ENCODE peak calls at places on chromosomes 4 and X, in nine cellular contexts. One of them, this sample, is unnamed.

GRCh38 chr4:54568184-54568583 is 89.6 kb upstream of the KIT start:
- DNase-seq in mucosa of descending colon: no peak
- DNase-seq in fibroblast of villous mesenchyme: peak; percentile 51
- DNase-seq in BE2C: no peak
- DNase-seq in neural progenitor cell: no peak
- DNase-seq in uterus: no peak
- DNase-seq in breast epithelium: no peak
- DNase-seq in stomach: no peak
- DNase-seq in lower lobe of right lung: no peak
- DNase-seq in this sample: no peak

GRCh38 chr4:32775049-32775448 is 2054.9 kb downstream of the PCDH7 start:
- DNase-seq in mucosa of descending colon: no peak
- DNase-seq in fibroblast of villous mesenchyme: no peak
- DNase-seq in BE2C: peak; percentile 45
- DNase-seq in neural progenitor cell: peak; percentile 57
- DNase-seq in uterus: no peak
- DNase-seq in breast epithelium: no peak
- DNase-seq in stomach: no peak
- DNase-seq in lower lobe of right lung: no peak
- DNase-seq in this sample: peak; percentile 58

GRCh38 chr4:155604718-155605601 is 61.7 kb upstream of the GUCY1A1 start:
- DNase-seq in mucosa of descending colon: no peak
- DNase-seq in fibroblast of villous mesenchyme: peak; percentile 88
- DNase-seq in BE2C: no peak
- DNase-seq in neural progenitor cell: no peak
- DNase-seq in uterus: no peak
- DNase-seq in breast epithelium: peak; percentile 54
- DNase-seq in stomach: peak; percentile 27
- DNase-seq in lower lobe of right lung: no peak
- DNase-seq in this sample: no peak

GRCh38 chrX:119041175-119041574 is 31.6 kb upstream of the CT47C1 start:
- DNase-seq in mucosa of descending colon: no peak
- DNase-seq in fibroblast of villous mesenchyme: peak; percentile 84
- DNase-seq in BE2C: peak; percentile 7
- DNase-seq in neural progenitor cell: no peak
- DNase-seq in uterus: peak; percentile 66
- DNase-seq in breast epithelium: peak; percentile 19
- DNase-seq in stomach: peak; percentile 40
- DNase-seq in lower lobe of right lung: no peak
- DNase-seq in this sample: no peak

GRCh38 chr4:59644765-59645164 is 1555.4 kb upstream of the ADGRL3 start:
- DNase-seq in mucosa of descending colon: no peak
- DNase-seq in fibroblast of villous mesenchyme: no peak
- DNase-seq in BE2C: no peak
- DNase-seq in neural progenitor cell: no peak
- DNase-seq in uterus: no peak
- DNase-seq in breast epithelium: no peak
- DNase-seq in stomach: no peak
- DNase-seq in lower lobe of right lung: no peak
- DNase-seq in this sample: no peak

GRCh38 chrX:154308108-154308946 is 12.7 kb downstream of the TKTL1 start:
- DNase-seq in mucosa of descending colon: no peak
- DNase-seq in fibroblast of villous mesenchyme: peak; percentile 43
- DNase-seq in BE2C: peak; percentile 66
- DNase-seq in neural progenitor cell: peak; percentile 67
- DNase-seq in uterus: peak; percentile 54
- DNase-seq in breast epithelium: peak; percentile 35
- DNase-seq in stomach: peak; percentile 70
- DNase-seq in lower lobe of right lung: peak; percentile 52
- DNase-seq in this sample: peak; percentile 61

GRCh38 chr4:156889616-156890594 is 81.7 kb downstream of the PDGFC start:
- DNase-seq in mucosa of descending colon: no peak
- DNase-seq in fibroblast of villous mesenchyme: peak; percentile 76
- DNase-seq in BE2C: no peak
- DNase-seq in neural progenitor cell: no peak
- DNase-seq in uterus: no peak
- DNase-seq in breast epithelium: no peak
- DNase-seq in stomach: no peak
- DNase-seq in lower lobe of right lung: no peak
- DNase-seq in this sample: no peak

GRCh38 chr4:82753725-82754410 is 44.7 kb downstream of the SCD5 start:
- DNase-seq in mucosa of descending colon: no peak
- DNase-seq in fibroblast of villous mesenchyme: peak; percentile 49
- DNase-seq in BE2C: no peak
- DNase-seq in neural progenitor cell: no peak
- DNase-seq in uterus: no peak
- DNase-seq in breast epithelium: no peak
- DNase-seq in stomach: no peak
- DNase-seq in lower lobe of right lung: no peak
- DNase-seq in this sample: no peak

GRCh38 chr4:113974467-113974866 is 5.0 kb downstream of the ARSJ start:
- DNase-seq in mucosa of descending colon: no peak
- DNase-seq in fibroblast of villous mesenchyme: no peak
- DNase-seq in BE2C: no peak
- DNase-seq in neural progenitor cell: no peak
- DNase-seq in uterus: no peak
- DNase-seq in breast epithelium: no peak
- DNase-seq in stomach: no peak
- DNase-seq in lower lobe of right lung: no peak
- DNase-seq in this sample: no peak

GRCh38 chrX:13048265-13048664 is 3.8 kb upstream of the FAM9C start:
- DNase-seq in mucosa of descending colon: no peak
- DNase-seq in fibroblast of villous mesenchyme: peak; percentile 24
- DNase-seq in BE2C: no peak
- DNase-seq in neural progenitor cell: no peak
- DNase-seq in uterus: no peak
- DNase-seq in breast epithelium: no peak
- DNase-seq in stomach: no peak
- DNase-seq in lower lobe of right lung: no peak
- DNase-seq in this sample: no peak

DNA sequence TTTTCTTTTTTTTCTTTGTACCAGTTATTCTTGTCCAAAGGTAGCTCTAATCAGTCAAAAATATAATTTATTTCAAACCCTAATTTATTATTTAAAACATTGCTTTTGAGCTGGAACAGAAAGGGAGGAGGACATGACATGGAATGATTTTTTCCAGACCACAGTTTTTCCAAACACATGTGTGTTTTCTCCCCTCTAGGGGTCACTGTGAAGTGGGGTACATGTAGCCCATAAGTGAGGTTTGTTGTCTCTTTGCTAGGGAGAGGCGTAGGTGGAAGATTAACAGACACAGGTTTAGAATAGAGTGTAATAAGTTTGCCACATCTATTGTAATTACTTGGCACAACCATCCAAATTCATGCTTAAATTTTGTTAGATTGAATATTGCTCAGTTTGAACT is 83.0 kb downstream of the TNIP2 start:
- DNase-seq in mucosa of descending colon: no peak
- DNase-seq in fibroblast of villous mesenchyme: peak; percentile 30
- DNase-seq in BE2C: no peak
- DNase-seq in neural progenitor cell: peak; percentile 21
- DNase-seq in uterus: no peak
- DNase-seq in breast epithelium: no peak
- DNase-seq in stomach: no peak
- DNase-seq in lower lobe of right lung: no peak
- DNase-seq in this sample: peak; percentile 20
- TF ChIP-seq CTCF in mucosa of descending colon: no peak
- TF ChIP-seq CTCF in fibroblast of villous mesenchyme: peak; percentile 37
- TF ChIP-seq CTCF in BE2C: peak; percentile 55
- TF ChIP-seq CTCF in neural progenitor cell: peak; percentile 43
- TF ChIP-seq CTCF in uterus: peak; percentile 17
- TF ChIP-seq CTCF in breast epithelium: no peak
- TF ChIP-seq CTCF in stomach: no peak
- TF ChIP-seq CTCF in lower lobe of right lung: no peak
- TF ChIP-seq CTCF in this sample: peak; percentile 84

GRCh38 chr4:119040261-119040660 is 95.4 kb upstream of the MYOZ2 start:
- DNase-seq in mucosa of descending colon: no peak
- DNase-seq in fibroblast of villous mesenchyme: no peak
- DNase-seq in BE2C: no peak
- DNase-seq in neural progenitor cell: no peak
- DNase-seq in uterus: no peak
- DNase-seq in breast epithelium: no peak
- DNase-seq in stomach: no peak
- DNase-seq in lower lobe of right lung: no peak
- DNase-seq in this sample: no peak

GRCh38 chr4:119039779-119040178 is 95.9 kb upstream of the MYOZ2 start:
- DNase-seq in mucosa of descending colon: no peak
- DNase-seq in fibroblast of villous mesenchyme: no peak
- DNase-seq in BE2C: peak; percentile 47
- DNase-seq in neural progenitor cell: peak; percentile 77
- DNase-seq in uterus: no peak
- DNase-seq in breast epithelium: no peak
- DNase-seq in stomach: no peak
- DNase-seq in lower lobe of right lung: no peak
- DNase-seq in this sample: peak; percentile 13

GRCh38 chr4:119044919-119045318 is 90.7 kb upstream of the MYOZ2 start:
- DNase-seq in mucosa of descending colon: no peak
- DNase-seq in fibroblast of villous mesenchyme: no peak
- DNase-seq in BE2C: no peak
- DNase-seq in neural progenitor cell: no peak
- DNase-seq in uterus: no peak
- DNase-seq in breast epithelium: no peak
- DNase-seq in stomach: no peak
- DNase-seq in lower lobe of right lung: no peak
- DNase-seq in this sample: no peak

GRCh38 chr4:119040711-119041185 is 94.9 kb upstream of the MYOZ2 start:
- DNase-seq in mucosa of descending colon: no peak
- DNase-seq in fibroblast of villous mesenchyme: peak; percentile 86
- DNase-seq in BE2C: no peak
- DNase-seq in neural progenitor cell: peak; percentile 65
- DNase-seq in uterus: no peak
- DNase-seq in breast epithelium: no peak
- DNase-seq in stomach: no peak
- DNase-seq in lower lobe of right lung: no peak
- DNase-seq in this sample: no peak

DNA sequence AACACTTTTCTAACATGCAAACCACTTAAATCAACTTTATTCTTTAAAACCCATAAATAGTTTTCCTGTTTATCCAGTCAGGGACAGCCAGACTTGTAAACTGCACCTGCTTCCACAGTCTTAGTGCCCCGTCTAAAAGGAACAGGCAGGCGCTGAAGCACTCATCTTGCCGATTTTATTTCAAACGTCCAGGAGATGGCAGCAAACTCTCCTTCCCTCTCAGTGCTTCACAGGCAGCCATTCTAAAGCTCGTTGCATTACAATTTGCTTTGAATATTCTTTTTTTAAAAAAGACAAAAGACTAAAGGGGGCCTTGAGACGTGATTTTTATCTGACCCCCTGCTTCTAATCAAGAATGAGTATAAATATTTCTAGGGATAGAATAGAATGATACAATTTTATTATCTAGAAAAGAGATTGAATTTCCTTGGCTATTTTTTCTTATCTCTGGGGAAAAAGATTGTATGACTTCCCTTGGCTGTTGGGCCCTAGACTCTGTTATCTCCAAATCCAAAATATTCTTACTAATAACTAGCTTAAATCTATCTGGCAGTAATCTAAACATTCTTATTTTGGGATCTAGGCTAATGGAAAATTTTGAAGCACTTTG is 93.6 kb upstream of the MYOZ2 start:
- DNase-seq in mucosa of descending colon: no peak
- DNase-seq in fibroblast of villous mesenchyme: peak; percentile 84
- DNase-seq in BE2C: peak; percentile 64
- DNase-seq in neural progenitor cell: peak; percentile 76
- DNase-seq in uterus: peak; percentile 47
- DNase-seq in breast epithelium: no peak
- DNase-seq in stomach: peak; percentile 60
- DNase-seq in lower lobe of right lung: no peak
- DNase-seq in this sample: peak; percentile 81
- TF ChIP-seq CTCF in mucosa of descending colon: peak; percentile 34
- TF ChIP-seq CTCF in fibroblast of villous mesenchyme: peak; percentile 69
- TF ChIP-seq CTCF in BE2C: peak; percentile 82
- TF ChIP-seq CTCF in neural progenitor cell: peak; percentile 69
- TF ChIP-seq CTCF in uterus: peak; percentile 60
- TF ChIP-seq CTCF in breast epithelium: peak; percentile 71
- TF ChIP-seq CTCF in stomach: no peak
- TF ChIP-seq CTCF in lower lobe of right lung: peak; percentile 59
- TF ChIP-seq CTCF in this sample: peak; percentile 89

DNA sequence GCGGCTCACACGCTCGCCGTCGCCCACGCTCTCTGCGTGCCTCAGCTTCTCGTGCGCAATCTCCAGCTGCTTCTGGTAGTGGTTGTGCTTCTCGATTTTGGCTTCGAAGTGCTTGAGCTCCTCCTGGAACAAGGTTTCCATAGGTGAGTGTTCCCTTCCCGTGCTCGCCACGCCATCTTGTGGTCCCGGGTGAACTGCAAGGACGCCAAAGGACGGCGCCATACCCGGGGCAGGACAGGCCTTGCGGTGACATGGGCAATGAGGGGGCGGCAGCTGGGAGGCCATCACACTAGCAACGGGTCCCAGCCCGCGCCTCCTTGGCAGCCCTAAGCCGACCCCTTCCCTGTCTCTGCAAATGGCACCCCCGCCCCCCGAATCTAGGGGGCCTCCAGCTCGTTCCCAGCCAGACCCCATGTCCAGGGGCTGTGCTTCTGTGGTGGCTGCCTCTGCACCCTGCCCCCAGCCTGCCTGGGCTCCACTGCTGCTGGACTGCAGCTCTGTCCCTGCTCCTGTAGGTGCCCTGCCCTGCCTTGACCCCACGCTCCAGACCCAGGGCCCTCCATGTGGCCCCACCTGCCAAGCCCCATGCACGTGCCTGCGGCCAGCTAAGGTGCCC is 17.3 kb downstream of the LRPAP1 start:
- DNase-seq in mucosa of descending colon: peak; percentile 46
- DNase-seq in fibroblast of villous mesenchyme: no peak
- DNase-seq in BE2C: peak; percentile 46
- DNase-seq in neural progenitor cell: peak; percentile 56
- DNase-seq in uterus: no peak
- DNase-seq in breast epithelium: peak; percentile 37
- DNase-seq in stomach: no peak
- DNase-seq in lower lobe of right lung: peak; percentile 47
- DNase-seq in this sample: no peak
- TF ChIP-seq CTCF in mucosa of descending colon: no peak
- TF ChIP-seq CTCF in fibroblast of villous mesenchyme: peak; percentile 4
- TF ChIP-seq CTCF in BE2C: peak; percentile 36
- TF ChIP-seq CTCF in neural progenitor cell: peak; percentile 63
- TF ChIP-seq CTCF in uterus: no peak
- TF ChIP-seq CTCF in breast epithelium: no peak
- TF ChIP-seq CTCF in stomach: no peak
- TF ChIP-seq CTCF in lower lobe of right lung: no peak
- TF ChIP-seq CTCF in this sample: peak; percentile 48

DNA sequence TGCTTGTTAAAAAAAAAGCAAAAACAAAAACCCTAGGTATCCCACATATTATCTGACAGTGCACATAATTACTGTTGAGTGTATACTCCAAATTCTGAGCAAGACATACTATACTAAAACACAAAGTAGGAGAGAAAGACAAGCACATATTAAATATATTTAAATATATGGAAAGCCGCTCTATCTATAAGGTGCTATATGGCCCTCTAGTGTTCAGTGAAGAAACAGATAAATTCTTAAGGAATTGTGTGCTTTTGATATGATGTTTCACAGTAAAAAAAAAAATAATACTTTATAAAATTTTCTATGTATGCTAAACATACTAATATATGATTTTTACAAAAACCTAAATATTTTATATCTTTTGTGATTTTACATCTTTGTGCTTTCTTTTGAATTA is 137.8 kb downstream of the FBXW7 start:
- DNase-seq in mucosa of descending colon: no peak
- DNase-seq in fibroblast of villous mesenchyme: peak; percentile 19
- DNase-seq in BE2C: no peak
- DNase-seq in neural progenitor cell: peak; percentile 27
- DNase-seq in uterus: no peak
- DNase-seq in breast epithelium: no peak
- DNase-seq in stomach: no peak
- DNase-seq in lower lobe of right lung: no peak
- DNase-seq in this sample: peak; percentile 7
- TF ChIP-seq CTCF in mucosa of descending colon: peak; percentile 26
- TF ChIP-seq CTCF in fibroblast of villous mesenchyme: peak; percentile 46
- TF ChIP-seq CTCF in BE2C: peak; percentile 49
- TF ChIP-seq CTCF in neural progenitor cell: peak; percentile 60
- TF ChIP-seq CTCF in uterus: no peak
- TF ChIP-seq CTCF in breast epithelium: no peak
- TF ChIP-seq CTCF in stomach: no peak
- TF ChIP-seq CTCF in lower lobe of right lung: peak; percentile 34
- TF ChIP-seq CTCF in this sample: peak; percentile 73

This sample was measured in OCI-LY7.